ENCODE peak calls at places on chromosomes 2 and 18, in seven cellular contexts. H, Q, L, S, I, W and J are unnamed samples.
A peak's percentile ranks its signal among the peaks of the same experiment; 100 is the strongest.

GRCh38 chr2:27627963-27628766 is 647 bp downstream of the CCDC121 start:
- DNase-seq in H (peak; percentile 88), Q (peak; percentile 9), L (peak; percentile 86), S (no peak), I (peak; percentile 30), W (no peak), J (peak; percentile 86)

GRCh38 chr2:35891936-35892335 is 463.6 kb upstream of the CRIM1 start:
- DNase-seq in H (no peak), Q (no peak), L (no peak), S (no peak), I (no peak), W (no peak), J (no peak)

GRCh38 chr2:160291382-160291781 is 91.3 kb upstream of the ITGB6 start:
- DNase-seq in H (no peak), Q (no peak), L (no peak), S (no peak), I (no peak), W (no peak), J (no peak)

GRCh38 chr2:239806758-239807434 is 218.2 kb downstream of the NDUFA10 start:
- DNase-seq in H (no peak), Q (no peak), L (no peak), S (peak; percentile 40), I (no peak), W (no peak), J (no peak)

GRCh38 chr2:46970334-46971288 is 55.0 kb upstream of the MCFD2 start:
- DNase-seq in H (no peak), Q (no peak), L (peak; percentile 91), S (no peak), I (no peak), W (peak; percentile 87), J (peak; percentile 99)

GRCh38 chr18:69081846-69082245 is 284.0 kb downstream of the CCDC102B start:
- DNase-seq in H (no peak), Q (no peak), L (no peak), S (no peak), I (no peak), W (no peak), J (no peak)

GRCh38 chr18:48743046-48743445 is 204.2 kb downstream of the CTIF start:
- DNase-seq in H (no peak), Q (no peak), L (no peak), S (no peak), I (no peak), W (no peak), J (peak; percentile 48)

GRCh38 chr2:231894566-231895380 is 31.4 kb downstream of the NPPC start:
- DNase-seq in H (no peak), Q (no peak), L (no peak), S (no peak), I (no peak), W (no peak), J (no peak)

GRCh38 chr18:36519358-36519757 is 221.8 kb downstream of the FHOD3 start:
- DNase-seq in H (no peak), Q (peak; percentile 59), L (no peak), S (no peak), I (no peak), W (no peak), J (peak; percentile 15)

GRCh38 chr2:133609664-133610063 is 41.4 kb upstream of the NCKAP5 start:
- DNase-seq in H (no peak), Q (no peak), L (no peak), S (no peak), I (no peak), W (no peak), J (no peak)

GRCh38 chr2:41896186-41896846 is 151.5 kb upstream of the PKDCC start:
- DNase-seq in H (no peak), Q (peak; percentile 91), L (no peak), S (no peak), I (no peak), W (peak; percentile 20), J (no peak)

GRCh38 chr2:241802806-241803318 is 6.1 kb upstream of the NEU4 start:
- DNase-seq in H (no peak), Q (no peak), L (no peak), S (no peak), I (no peak), W (no peak), J (no peak)

GRCh38 chr18:3983351-3983969 is 471.6 kb downstream of the DLGAP1 start:
- DNase-seq in H (peak; percentile 47), Q (no peak), L (peak; percentile 72), S (no peak), I (no peak), W (no peak), J (peak; percentile 59)

GRCh38 chr2:180604077-180604476 is 376.3 kb upstream of the UBE2E3 start:
- DNase-seq in H (no peak), Q (peak; percentile 31), L (no peak), S (no peak), I (peak; percentile 19), W (peak; percentile 13), J (peak; percentile 48)

GRCh38 chr2:234881413-234882241 is 70.2 kb upstream of the SH3BP4 start:
- DNase-seq in H (no peak), Q (peak; percentile 42), L (peak; percentile 98), S (peak; percentile 72), I (peak; percentile 64), W (peak; percentile 90), J (peak; percentile 95)

GRCh38 chr2:240635116-240635997 is 10.1 kb downstream of the GPR35 start:
- DNase-seq in H (no peak), Q (no peak), L (no peak), S (peak; percentile 39), I (no peak), W (no peak), J (no peak)

GRCh38 chr2:183193904-183194303 is 69.7 kb downstream of the NUP35 start:
- DNase-seq in H (no peak), Q (no peak), L (no peak), S (no peak), I (no peak), W (no peak), J (no peak)
- TF ChIP-seq CTCF in H (no peak), Q (no peak), L (no peak), S (no peak), I (no peak), W (no peak), J (no peak)

DNA sequence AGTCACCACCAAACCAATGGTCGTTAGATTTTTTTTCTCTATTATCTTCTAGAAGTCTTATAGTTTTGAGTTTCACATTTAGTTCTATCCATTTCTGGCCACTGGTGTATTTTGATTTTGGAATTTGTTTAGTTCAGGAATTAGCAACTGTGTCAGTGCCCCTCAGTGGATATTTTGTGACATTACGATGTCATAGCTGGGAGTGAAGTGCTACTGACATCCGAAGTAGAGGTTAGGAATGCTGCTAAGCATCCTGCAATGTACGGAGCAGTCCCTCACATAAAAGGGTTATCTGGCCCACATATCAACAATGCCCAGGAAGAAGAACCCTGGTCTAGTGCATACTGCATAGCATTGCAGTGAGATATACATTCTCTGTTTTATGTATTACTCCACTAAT is 157.4 kb upstream of the RGPD4 start:
- DNase-seq in H (no peak), Q (no peak), L (peak; percentile 9), S (no peak), I (no peak), W (no peak), J (peak; percentile 37)
- TF ChIP-seq CTCF in H (no peak), Q (no peak), L (peak; percentile 10), S (no peak), I (no peak), W (no peak), J (peak; percentile 53)

DNA sequence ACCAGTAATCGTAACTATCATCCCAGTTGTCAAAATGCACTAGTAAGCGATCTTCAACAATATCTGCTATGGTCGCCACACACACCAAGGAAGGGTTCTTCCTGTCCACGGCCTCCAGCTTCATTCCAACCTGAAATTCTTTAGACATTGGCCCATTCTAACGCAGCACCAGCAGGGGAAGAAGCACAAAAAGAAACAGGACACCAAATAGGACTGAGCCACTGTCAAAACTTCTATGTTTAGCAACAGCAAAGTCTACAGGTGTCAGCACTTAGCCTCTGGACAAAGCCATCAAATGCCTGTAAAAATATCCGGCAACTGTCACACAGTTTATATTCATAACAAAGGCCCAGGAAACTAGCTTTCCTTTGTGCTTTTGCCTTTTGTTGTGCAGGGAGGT is 175.0 kb downstream of the L3MBTL4 start:
- DNase-seq in H (no peak), Q (no peak), L (no peak), S (no peak), I (no peak), W (no peak), J (no peak)
- TF ChIP-seq CTCF in H (no peak), Q (no peak), L (no peak), S (no peak), I (no peak), W (no peak), J (no peak)

DNA sequence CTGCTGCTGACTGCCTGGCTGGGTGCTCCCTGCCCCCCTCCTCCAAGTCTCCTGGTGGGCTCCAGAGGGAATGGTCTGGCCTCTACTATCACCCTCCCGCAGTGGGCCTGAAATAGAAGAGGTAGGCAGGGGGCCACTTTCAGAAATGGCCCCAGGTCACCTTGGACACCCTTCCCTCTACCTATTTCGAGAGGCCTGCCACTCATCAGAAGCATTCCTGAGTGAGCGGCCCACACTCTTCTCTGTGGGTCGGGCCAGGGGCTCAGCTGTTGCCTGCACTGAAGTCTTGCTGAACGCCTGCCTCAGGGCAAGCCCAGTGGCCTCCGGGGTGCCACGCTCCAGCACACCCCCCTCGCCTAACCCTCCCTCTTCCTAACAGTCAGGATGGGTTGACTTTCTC is 124.9 kb downstream of the TNS1 start:
- DNase-seq in H (no peak), Q (no peak), L (no peak), S (no peak), I (no peak), W (no peak), J (no peak)
- TF ChIP-seq CTCF in H (no peak), Q (no peak), L (no peak), S (no peak), I (no peak), W (no peak), J (no peak)

DNA sequence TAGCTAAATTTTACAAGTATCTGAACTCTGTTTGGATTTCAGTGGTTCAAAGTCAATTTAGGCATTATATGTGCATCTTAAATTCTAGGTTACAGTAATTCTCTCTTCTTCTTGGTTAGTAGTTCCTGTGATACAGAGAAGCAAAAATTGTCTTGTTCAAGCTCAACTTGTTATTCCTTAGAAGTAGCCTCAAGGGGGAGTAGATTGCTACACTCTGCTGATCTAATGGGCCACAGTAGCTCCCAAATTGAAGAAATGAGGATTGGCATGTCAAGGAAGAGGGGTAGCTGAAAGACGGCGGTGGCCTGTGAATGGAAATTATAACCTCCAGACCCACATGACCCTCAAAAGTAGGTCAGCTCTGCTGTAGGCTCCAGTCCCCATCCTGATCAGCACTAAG is 334.7 kb downstream of the HRH4 start:
- DNase-seq in H (no peak), Q (no peak), L (no peak), S (no peak), I (no peak), W (no peak), J (no peak)
- TF ChIP-seq CTCF in H (no peak), Q (no peak), L (no peak), S (no peak), I (no peak), W (no peak), J (no peak)